ENCODE peak calls at places on chromosomes 13 and 19, in seven cellular contexts. Z, U, W, C, O, M and Q are unnamed samples. For H3K27me3, the result is how much of the 10 kb centered on the place peaks cover.

GRCh38 chr13:78652651-78653050 is 6.3 kb downstream of the OBI1 start:
- DNase-seq in O (no peak), C (no peak), U (no peak), Z (no peak), M (no peak), W (no peak), Q (no peak)

GRCh38 chr19:45119582-45119981 is 26.6 kb downstream of the PPP1R37 start:
- DNase-seq in W (no peak), Z (no peak), U (no peak), O (no peak), M (no peak), C (no peak), Q (no peak)

GRCh38 chr13:102399791-102400618 is 1.8 kb downstream of the FGF14 start:
- DNase-seq in U (no peak), C (no peak), Z (no peak), O (no peak), W (no peak), M (no peak), Q (no peak)

GRCh38 chr19:38434549-38435051 is 1.1 kb downstream of the RYR1 start:
- DNase-seq in U (no peak), Z (no peak), C (no peak), O (no peak), M (no peak), W (no peak), Q (no peak)

GRCh38 chr13:86846501-86846900 is 824.7 kb upstream of the SLITRK5 start:
- DNase-seq in C (no peak), Z (no peak), O (no peak), W (no peak), M (no peak), U (no peak), Q (no peak)

GRCh38 chr13:77022341-77022740 is 4.6 kb downstream of the FBXL3 start:
- DNase-seq in Z (no peak), U (no peak), C (no peak), W (no peak), M (no peak), O (no peak), Q (no peak)

GRCh38 chr19:48239582-48240141 is 16.1 kb downstream of the CARD8 start:
- DNase-seq in U (no peak), Z (no peak), O (no peak), M (no peak), C (no peak), W (no peak), Q (no peak)

GRCh38 chr19:19595171-19595701 is 23.3 kb downstream of the PBX4 start:
- DNase-seq in O (peak), W (peak), C (peak), Z (no peak), M (no peak), U (no peak), Q (no peak)

GRCh38 chr13:100128373-100128772 is 39.5 kb downstream of the PCCA start:
- DNase-seq in U (no peak), O (no peak), M (no peak), Z (no peak), W (no peak), C (no peak), Q (no peak)

GRCh38 chr19:48341006-48341405 is 15.7 kb downstream of the EMP3 start:
- DNase-seq in O (no peak), Z (no peak), C (no peak), M (no peak), W (no peak), U (no peak), Q (no peak)

GRCh38 chr13:95858286-95859075 is 181.5 kb downstream of the DNAJC3 start:
- DNase-seq in M (no peak), O (no peak), U (no peak), C (no peak), Z (no peak), W (no peak), Q (peak)

GRCh38 chr13:46355088-46355468 is 32.0 kb downstream of the RUBCNL start:
- DNase-seq in C (no peak), O (no peak), U (no peak), M (no peak), Z (no peak), W (no peak), Q (no peak)

DNA sequence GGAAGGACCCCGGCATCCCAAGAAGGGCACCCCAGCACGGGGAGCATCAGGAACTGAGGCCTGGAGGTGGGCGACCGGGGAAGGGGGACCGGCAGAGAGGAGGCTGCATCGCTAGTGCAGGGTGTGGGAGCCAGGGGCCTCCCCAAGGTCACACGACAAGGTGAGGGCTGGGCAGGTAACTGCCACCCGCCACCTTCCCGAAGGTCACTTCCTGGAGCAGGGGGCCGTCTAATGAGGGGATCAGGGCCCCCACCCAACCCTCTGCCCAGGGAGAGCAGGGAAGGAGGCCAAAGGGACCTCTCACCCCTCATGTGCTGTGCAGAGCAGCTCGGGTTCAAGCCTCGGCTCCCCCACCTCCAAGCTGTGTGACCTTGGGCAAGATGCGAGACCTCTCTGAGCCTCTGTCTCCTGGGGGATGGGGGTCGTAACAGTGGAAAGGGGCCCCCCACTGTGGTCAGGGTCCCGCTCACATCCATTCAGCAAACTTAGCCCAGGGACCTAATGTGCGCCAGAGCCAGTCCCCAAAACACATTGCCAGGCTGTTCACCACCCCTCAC is 6.0 kb downstream of the ZBTB7A start:
- DNase-seq in C (no peak), U (no peak), W (no peak), M (no peak), O (no peak), Z (no peak), Q (no peak)
- TF ChIP-seq POLR2AphosphoS5 in C (no peak), U (no peak), W (no peak), M (no peak), O (no peak), Z (no peak), Q (no peak)

DNA sequence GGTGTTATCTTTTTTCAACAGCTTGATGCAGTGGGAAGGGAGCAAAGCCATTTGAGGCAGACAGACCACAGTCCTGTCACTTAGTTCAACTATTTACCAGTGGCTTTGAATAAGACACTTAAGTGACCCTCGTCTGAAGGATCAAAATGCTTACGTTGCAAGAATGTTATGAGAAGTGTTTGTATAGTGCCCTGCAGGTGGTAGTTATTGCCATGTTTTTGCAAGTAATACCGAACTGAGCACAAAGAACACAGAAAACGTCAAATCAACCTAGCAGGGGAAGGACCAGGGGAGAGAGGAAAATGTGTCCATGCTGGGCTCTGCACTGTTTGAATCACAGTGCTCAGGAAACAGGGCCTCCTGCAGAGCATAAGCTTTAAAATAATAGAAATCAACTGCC is 2.8 kb downstream of the SOHLH2 start:
- DNase-seq in M (no peak), O (no peak), Z (no peak), C (no peak), U (no peak), W (no peak), Q (no peak)
- H3K27ac ChIP-seq in M (no peak), O (no peak), Z (no peak), C (no peak), U (no peak), W (no peak), Q (no peak)

DNA sequence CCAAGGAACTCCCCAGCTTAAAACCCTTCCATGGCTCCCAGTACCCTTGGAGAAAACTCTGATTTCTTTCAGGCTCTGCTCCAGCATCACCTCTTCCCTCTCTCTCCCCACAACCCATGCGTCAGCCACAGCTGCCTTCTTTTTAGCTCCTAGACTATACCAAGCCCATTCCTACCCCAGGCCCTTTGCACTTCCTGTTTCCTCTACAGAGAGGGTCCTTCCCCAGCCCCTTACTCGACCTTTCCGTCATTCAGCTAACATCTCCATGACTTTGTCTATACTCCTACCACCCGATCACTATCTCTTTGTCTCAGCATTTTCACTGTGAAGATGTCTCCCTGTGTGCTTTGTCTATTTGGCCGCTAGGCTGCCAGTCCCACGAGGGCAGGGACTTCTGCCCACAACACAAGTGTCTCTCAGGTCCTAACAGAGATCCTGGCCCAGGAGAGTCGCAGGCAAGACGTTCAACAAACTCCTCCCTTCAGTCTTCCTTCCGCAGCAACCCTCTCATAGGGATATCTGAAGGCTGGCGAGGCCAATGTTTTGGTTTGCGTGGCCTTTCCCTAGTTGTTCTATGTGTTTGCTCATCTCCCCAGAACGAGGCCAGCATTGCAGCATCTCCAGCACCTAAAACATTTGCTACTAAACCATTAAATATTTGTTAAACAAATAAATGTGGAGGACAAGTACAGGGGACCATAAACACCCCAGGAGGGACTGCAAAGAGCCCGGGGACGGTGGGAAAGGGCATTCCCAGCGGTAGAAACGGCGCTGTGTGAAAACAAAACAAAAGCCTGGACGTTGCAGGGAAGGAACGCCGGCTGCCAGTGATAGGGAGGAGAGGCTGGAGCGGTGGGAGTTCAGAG is 816 bp downstream of the CCNP start:
- DNase-seq in O (no peak), M (no peak), U (no peak), C (no peak), Z (no peak), W (no peak), Q (no peak)
- H3K27me3 ChIP-seq in O (half or more), M (under half), U (under half), C (under half), Z (under half), W (under half), Q (under half)

DNA sequence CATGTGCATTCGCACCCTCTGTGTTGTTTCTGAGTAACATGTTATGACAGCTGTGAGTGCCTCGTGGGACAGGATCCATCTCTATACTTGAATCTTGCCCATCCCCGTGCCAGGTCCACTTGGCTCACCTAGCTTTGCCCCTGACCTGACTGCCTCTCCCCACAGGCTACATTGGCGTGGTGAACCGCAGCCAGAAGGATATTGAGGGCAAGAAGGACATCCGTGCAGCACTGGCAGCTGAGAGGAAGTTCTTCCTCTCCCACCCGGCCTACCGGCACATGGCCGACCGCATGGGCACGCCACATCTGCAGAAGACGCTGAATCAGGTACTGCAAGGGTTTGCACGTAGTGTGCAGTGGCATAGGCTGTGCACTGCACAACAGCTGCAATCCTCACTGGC is 53.2 kb downstream of the TMED1 start:
- DNase-seq in U (no peak), O (no peak), C (no peak), Z (no peak), W (no peak), M (no peak), Q (no peak)
- TF ChIP-seq POLR2AphosphoS5 in U (no peak), O (no peak), C (no peak), Z (no peak), W (no peak), M (no peak), Q (no peak)

GRCh38 chr13:37348916-37349653 is 243.6 kb upstream of the CSNK1A1L start:
- DNase-seq in W (no peak), M (no peak), Z (no peak), U (no peak), C (no peak), O (no peak), Q (no peak)

GRCh38 chr13:37344051-37344450 is 238.6 kb upstream of the CSNK1A1L start:
- DNase-seq in O (no peak), M (no peak), W (no peak), C (no peak), Z (no peak), U (no peak), Q (no peak)

GRCh38 chr13:37345869-37346268 is 240.4 kb upstream of the CSNK1A1L start:
- DNase-seq in O (no peak), C (no peak), W (no peak), U (no peak), Z (no peak), M (no peak), Q (no peak)

DNA sequence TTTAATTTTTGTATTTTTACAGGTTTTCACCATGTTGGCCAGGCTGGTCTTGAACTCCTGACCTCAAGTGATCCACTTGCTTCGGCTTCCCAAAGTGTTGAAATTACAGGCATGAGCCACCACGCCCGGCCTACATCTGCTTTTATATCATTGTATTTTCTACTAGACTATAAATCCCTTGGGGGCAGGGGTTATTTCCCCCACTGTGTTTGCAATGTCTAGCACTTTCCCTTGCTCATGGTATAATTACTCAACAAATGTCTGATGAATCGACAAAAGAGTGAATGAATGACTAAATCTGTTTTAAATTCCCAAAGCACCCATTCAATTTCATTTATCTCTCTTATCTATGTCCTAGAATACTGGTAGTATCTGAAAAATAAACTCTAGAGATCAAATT is 244.5 kb upstream of the CSNK1A1L start:
- DNase-seq in Z (no peak), M (no peak), W (no peak), U (no peak), O (no peak), C (no peak), Q (no peak)
- H3K27ac ChIP-seq in Z (no peak), M (no peak), W (no peak), U (no peak), O (no peak), C (no peak), Q (no peak)

DNA sequence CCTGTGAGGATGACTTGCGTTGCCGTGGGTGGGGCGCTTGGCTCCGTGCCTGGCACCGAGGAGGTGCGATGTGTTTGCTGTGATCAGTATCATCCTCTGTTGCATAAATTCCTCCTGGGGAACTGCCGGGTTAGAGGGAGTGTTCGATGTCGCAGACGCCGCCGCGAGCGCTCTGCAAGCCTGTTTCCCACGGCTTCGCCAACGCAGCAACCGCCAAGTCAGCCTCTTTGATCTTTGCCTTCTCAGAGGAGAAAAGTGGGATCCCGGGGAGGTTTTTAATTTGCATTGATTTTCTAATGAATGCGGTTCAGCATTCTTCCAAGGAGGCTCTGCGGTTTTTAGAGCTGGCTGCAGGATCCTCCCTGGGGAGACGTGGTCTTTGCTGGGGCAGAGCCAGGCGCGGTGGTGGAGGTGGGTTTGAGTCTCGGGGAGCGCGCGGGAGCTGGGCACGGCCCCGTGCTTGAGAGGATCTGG is 7.6 kb downstream of the GPR32 start:
- DNase-seq in Z (no peak), W (no peak), O (no peak), M (no peak), C (no peak), U (no peak), Q (no peak)
- H3K27me3 ChIP-seq in Z (under half), W (under half), O (half or more), M (under half), C (under half), U (under half), Q (under half)

GRCh38 chr13:48094781-48095502 is at the start of gene MED4:
- DNase-seq in U (peak), Z (peak), W (peak), C (peak), O (peak), M (peak), Q (peak)
- TF ChIP-seq POLR2AphosphoS5 in U (peak), Z (peak), W (peak), C (peak), O (peak), M (peak), Q (peak)